ENCODE peak calls at places on chromosomes 3 and 15, in four cellular contexts. G, I, C and O are unnamed samples.

GRCh38 chr3:130480736-130481135 is 36.2 kb upstream of the COL6A6 start:
- DNase-seq in G (no peak), I (peak; percentile 18), C (no peak), O (peak; percentile 57)

GRCh38 chr3:184549793-184550585 is 11.6 kb upstream of the EPHB3 start:
- DNase-seq in G (no peak), I (no peak), C (no peak), O (no peak)

GRCh38 chr3:115982121-115982520 is 358.8 kb downstream of the GAP43 start:
- DNase-seq in I (no peak), C (no peak), G (no peak), O (no peak)

GRCh38 chr3:195059471-195060216 is 211.3 kb downstream of the XXYLT1 start:
- DNase-seq in I (no peak), G (no peak), C (peak; percentile 18), O (no peak)

GRCh38 chr15:73926191-73927002 is at the start of gene LOXL1:
- DNase-seq in G (peak; percentile 65), I (no peak), C (peak; percentile 70), O (peak; percentile 79)

GRCh38 chr3:187027531-187027936 is 97.2 kb downstream of the ST6GAL1 start:
- DNase-seq in C (no peak), G (no peak), I (peak; percentile 84), O (no peak)

GRCh38 chr3:72018339-72018984 is 233.5 kb upstream of the PROK2 start:
- DNase-seq in C (no peak), G (no peak), I (no peak), O (no peak)

GRCh38 chr3:137792633-137793271 is 28.6 kb downstream of the SOX14 start:
- DNase-seq in I (peak; percentile 55), C (no peak), G (no peak), O (peak; percentile 38)

GRCh38 chr3:124639406-124640237 is 90.6 kb upstream of the UMPS start:
- DNase-seq in C (no peak), I (peak; percentile 62), G (no peak), O (no peak)

GRCh38 chr3:160134964-160135363 is 90.3 kb upstream of the C3orf80 start:
- DNase-seq in C (no peak), G (no peak), I (no peak), O (no peak)

GRCh38 chr3:186826316-186826977 is 16.1 kb upstream of the ADIPOQ start:
- DNase-seq in G (no peak), I (peak; percentile 24), C (no peak), O (no peak)

GRCh38 chr3:62201438-62202035 is 171.8 kb downstream of the FEZF2 start:
- DNase-seq in C (no peak), I (peak; percentile 28), G (peak; percentile 6), O (peak; percentile 34)

GRCh38 chr3:45552773-45553371 is 41.7 kb upstream of the LIMD1 start:
- DNase-seq in I (peak; percentile 26), C (no peak), G (no peak), O (no peak)

GRCh38 chr3:110562621-110563020 is 509.0 kb upstream of the NECTIN3 start:
- DNase-seq in G (no peak), I (no peak), C (no peak), O (peak; percentile 30)

GRCh38 chr3:68007621-68008226 is 353.3 kb upstream of the SUCLG2 start:
- DNase-seq in C (no peak), I (no peak), G (no peak), O (no peak)

GRCh38 chr3:116391296-116392201 is 53.7 kb downstream of the LSAMP start:
- DNase-seq in G (no peak), I (no peak), C (no peak), O (no peak)

GRCh38 chr15:68632101-68632500 is 53.3 kb downstream of the CORO2B start:
- DNase-seq in I (no peak), G (no peak), C (no peak), O (no peak)